ENCODE peak calls at places on chromosome 11, in four cellular contexts. B is stimulated activated CD8-positive, alpha-beta memory T cell treated with anti-CD3 and anti-CD28 coated beads, Interleukin-4, amount 100 ng/mL, for 48 hours; E is germinal center; U is activated CD8-positive, alpha-beta memory T cell treated with anti-CD3 and anti-CD28 coated beads, Interleukin-2, amount 50 U/mL, for 4 hours. F is an unnamed sample.
A peak's percentile ranks its signal among the peaks of the same experiment; 100 is the strongest.

GRCh38 chr11:35237345-35237744 is 98.4 kb downstream of the CD44 start:
- DNase-seq in E (no peak), B (no peak), U (no peak), F (no peak)

GRCh38 chr11:60164550-60165075 is 18.3 kb downstream of the MS4A6A start:
- DNase-seq in E (no peak), B (peak; percentile 30), U (no peak), F (no peak)

GRCh38 chr11:109914809-109915653 is 178.2 kb upstream of the ZC3H12C start:
- DNase-seq in U (no peak), B (no peak), E (no peak), F (no peak)

GRCh38 chr11:128432926-128433325 is 154.4 kb downstream of the ETS1 start:
- DNase-seq in B (no peak), U (no peak), E (no peak), F (no peak)

GRCh38 chr11:66106786-66107599 is 36.9 kb downstream of the PACS1 start:
- DNase-seq in B (peak; percentile 59), U (no peak), E (no peak), F (no peak)

GRCh38 chr11:114160884-114161283 is 101.4 kb downstream of the ZBTB16 start:
- DNase-seq in B (no peak), U (no peak), E (no peak), F (no peak)

GRCh38 chr11:96254087-96254486 is 88.9 kb downstream of the MAML2 start:
- DNase-seq in U (no peak), B (no peak), E (peak; percentile 30), F (no peak)

GRCh38 chr11:69272055-69272454 is 21.9 kb upstream of the MYEOV start:
- DNase-seq in B (no peak), E (no peak), U (no peak), F (no peak)

GRCh38 chr11:1327064-1327460 is 17.6 kb upstream of the TOLLIP start:
- DNase-seq in U (no peak), E (no peak), B (no peak), F (no peak)

GRCh38 chr11:2320591-2321310 is 18.9 kb downstream of the TSPAN32 start:
- DNase-seq in U (no peak), B (no peak), E (no peak), F (no peak)

GRCh38 chr11:9825315-9825714 is 161.4 kb downstream of the SWAP70 start:
- DNase-seq in B (no peak), U (no peak), E (no peak), F (no peak)

GRCh38 chr11:38226684-38227083 is 1628.6 kb upstream of the RAG2 start:
- DNase-seq in U (no peak), E (no peak), B (no peak), F (no peak)

GRCh38 chr11:70319694-70320093 is 49.2 kb downstream of the PPFIA1 start:
- DNase-seq in B (no peak), E (no peak), U (no peak), F (no peak)

GRCh38 chr11:130531061-130531460 is 82.6 kb downstream of the ADAMTS15 start:
- DNase-seq in E (no peak), U (no peak), B (no peak), F (no peak)

GRCh38 chr11:2687223-2687530 is 12.6 kb downstream of the KCNQ1OT1 start:
- DNase-seq in E (no peak), U (peak; percentile 11), B (no peak), F (no peak)

GRCh38 chr11:59551651-59552521 is 40.5 kb downstream of the OR4D9 start:
- DNase-seq in B (peak; percentile 61), U (no peak), E (no peak), F (no peak)

GRCh38 chr11:104000798-104001197 is 35.6 kb upstream of the DDI1 start:
- DNase-seq in E (no peak), B (no peak), U (no peak), F (no peak)

GRCh38 chr11:62601114-62601363 is 626 bp downstream of the MTA2 start:
- DNase-seq in U (no peak), B (no peak), E (peak; percentile 40), F (no peak)

GRCh38 chr11:1269957-1270356 is 39.5 kb downstream of the TOLLIP start:
- DNase-seq in E (no peak), B (no peak), U (no peak), F (no peak)

GRCh38 chr11:121112498-121113455 is 11.7 kb downstream of the TECTA start:
- DNase-seq in E (peak; percentile 55), B (peak; percentile 54), U (no peak), F (no peak)